ENCODE peak calls at places on chromosomes 13 and 19, in six cellular contexts. J is ovary, R is epithelial cell of esophagus, W is Panc1, I is sigmoid colon, N is astrocyte of the spinal cord. V is an unnamed sample.

GRCh38 chr13:46666727-46667456 is 113.9 kb downstream of the LRCH1 start:
- DNase-seq in J (no peak), R (no peak), W (no peak), I (no peak), N (no peak), V (peak; percentile 33)

GRCh38 chr19:46890423-46891170 is 29.8 kb downstream of the ARHGAP35 start:
- DNase-seq in J (no peak), R (peak; percentile 41), W (peak; percentile 87), I (no peak), N (peak; percentile 76), V (no peak)

GRCh38 chr13:25192936-25193335 is 20.8 kb upstream of the AMER2 start:
- DNase-seq in J (no peak), R (no peak), W (no peak), I (no peak), N (no peak), V (no peak)

GRCh38 chr19:34482380-34483250 is 1.1 kb downstream of the WTIP start:
- DNase-seq in J (peak; percentile 49), R (peak; percentile 51), W (no peak), I (no peak), N (peak; percentile 22), V (no peak)

GRCh38 chr13:105990256-105990958 is 545.1 kb downstream of the EFNB2 start:
- DNase-seq in J (no peak), R (peak; percentile 95), W (no peak), I (no peak), N (peak; percentile 40), V (no peak)

GRCh38 chr13:43377149-43377548 is 353.8 kb downstream of the DNAJC15 start:
- DNase-seq in J (no peak), R (no peak), W (no peak), I (peak; percentile 71), N (no peak), V (no peak)

GRCh38 chr13:36673838-36674326 is at the start of gene SERTM1:
- DNase-seq in J (peak; percentile 44), R (peak; percentile 29), W (no peak), I (no peak), N (peak; percentile 38), V (no peak)

GRCh38 chr19:55537741-55538111 is 793 bp upstream of the SBK2 start:
- DNase-seq in J (no peak), R (no peak), W (no peak), I (no peak), N (no peak), V (no peak)

GRCh38 chr19:45473366-45474190 is 5.8 kb downstream of the FOSB start:
- DNase-seq in J (no peak), R (no peak), W (no peak), I (no peak), N (peak; percentile 14), V (no peak)

GRCh38 chr19:56840452-56841193 is at the start of the genes PEG3 and ZIM2:
- DNase-seq in J (peak; percentile 94), R (no peak), W (no peak), I (peak; percentile 93), N (no peak), V (no peak)

GRCh38 chr13:43232866-43233265 is 209.5 kb downstream of the DNAJC15 start:
- DNase-seq in J (no peak), R (peak; percentile 60), W (no peak), I (no peak), N (peak; percentile 48), V (no peak)

GRCh38 chr19:35349614-35350521 is 2.2 kb downstream of the FFAR1 start:
- DNase-seq in J (no peak), R (no peak), W (no peak), I (peak; percentile 57), N (no peak), V (peak; percentile 34)

GRCh38 chr19:52343548-52343947 is 7.5 kb downstream of the ZNF610 start:
- DNase-seq in J (peak; percentile 39), R (peak; percentile 20), W (no peak), I (peak; percentile 65), N (no peak), V (peak; percentile 45)

GRCh38 chr13:97018029-97018819 is 23.9 kb upstream of the OXGR1 start:
- DNase-seq in J (no peak), R (peak; percentile 64), W (peak; percentile 46), I (no peak), N (peak; percentile 69), V (peak; percentile 53)

GRCh38 chr13:73870970-73871935 is 263.0 kb downstream of the KLF12 start:
- DNase-seq in J (peak; percentile 24), R (peak; percentile 18), W (no peak), I (no peak), N (peak; percentile 95), V (peak; percentile 11)

GRCh38 chr13:111044087-111044830 is 70.9 kb upstream of the ARHGEF7 start:
- DNase-seq in J (no peak), R (no peak), W (no peak), I (no peak), N (no peak), V (no peak)

GRCh38 chr19:42089772-42090171 is 13.8 kb downstream of the ZNF574 start:
- DNase-seq in J (no peak), R (no peak), W (no peak), I (no peak), N (no peak), V (no peak)

GRCh38 chr19:42093505-42093904 is 17.5 kb downstream of the ZNF574 start:
- DNase-seq in J (no peak), R (no peak), W (no peak), I (no peak), N (no peak), V (no peak)

GRCh38 chr19:42090687-42091086 is 14.7 kb downstream of the ZNF574 start:
- DNase-seq in J (no peak), R (no peak), W (no peak), I (no peak), N (no peak), V (peak; percentile 44)

GRCh38 chr19:42091300-42092266 is 15.6 kb downstream of the ZNF574 start:
- DNase-seq in J (no peak), R (peak; percentile 82), W (no peak), I (no peak), N (no peak), V (no peak)

DNA sequence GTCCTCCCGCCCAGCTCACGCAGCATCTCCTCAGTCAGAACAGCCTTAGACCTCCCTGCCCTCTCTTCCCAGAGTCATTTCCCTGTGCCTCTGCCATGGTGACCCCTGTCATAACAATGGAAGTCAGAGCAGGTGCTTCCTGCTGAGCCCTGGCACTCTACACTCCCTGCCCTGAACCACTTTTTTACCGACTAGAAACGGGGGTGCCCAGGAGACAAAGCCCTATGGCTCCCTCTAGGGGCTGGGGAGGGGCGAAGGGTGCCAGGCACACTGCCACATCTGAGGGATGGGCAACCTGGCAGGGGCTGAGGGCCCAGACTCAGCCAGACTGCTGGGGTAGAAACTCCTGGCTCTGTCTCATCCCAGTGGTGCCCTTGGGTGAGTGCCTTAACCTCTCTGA is 16.4 kb downstream of the ZNF574 start:
- DNase-seq in J (no peak), R (peak; percentile 54), W (no peak), I (no peak), N (no peak), V (peak; percentile 50)
- TF ChIP-seq CTCF in J (no peak), R (peak; percentile 84), W (peak; percentile 79), I (no peak), N (peak; percentile 63), V (peak; percentile 57)

GRCh38 chr19:4454621-4454951 is 3.0 kb downstream of the UBXN6 start:
- DNase-seq in J (no peak), R (no peak), W (no peak), I (no peak), N (no peak), V (no peak)

GRCh38 chr19:4455742-4456565 is 1.6 kb downstream of the UBXN6 start:
- DNase-seq in J (peak; percentile 92), R (peak; percentile 16), W (no peak), I (peak; percentile 95), N (peak; percentile 66), V (no peak)

GRCh38 chr19:4452230-4452990 is 5.2 kb downstream of the UBXN6 start:
- DNase-seq in J (no peak), R (no peak), W (no peak), I (no peak), N (no peak), V (no peak)

GRCh38 chr19:4454952-4455738 is 2.4 kb downstream of the UBXN6 start:
- DNase-seq in J (no peak), R (peak; percentile 78), W (no peak), I (no peak), N (peak; percentile 31), V (no peak)

DNA sequence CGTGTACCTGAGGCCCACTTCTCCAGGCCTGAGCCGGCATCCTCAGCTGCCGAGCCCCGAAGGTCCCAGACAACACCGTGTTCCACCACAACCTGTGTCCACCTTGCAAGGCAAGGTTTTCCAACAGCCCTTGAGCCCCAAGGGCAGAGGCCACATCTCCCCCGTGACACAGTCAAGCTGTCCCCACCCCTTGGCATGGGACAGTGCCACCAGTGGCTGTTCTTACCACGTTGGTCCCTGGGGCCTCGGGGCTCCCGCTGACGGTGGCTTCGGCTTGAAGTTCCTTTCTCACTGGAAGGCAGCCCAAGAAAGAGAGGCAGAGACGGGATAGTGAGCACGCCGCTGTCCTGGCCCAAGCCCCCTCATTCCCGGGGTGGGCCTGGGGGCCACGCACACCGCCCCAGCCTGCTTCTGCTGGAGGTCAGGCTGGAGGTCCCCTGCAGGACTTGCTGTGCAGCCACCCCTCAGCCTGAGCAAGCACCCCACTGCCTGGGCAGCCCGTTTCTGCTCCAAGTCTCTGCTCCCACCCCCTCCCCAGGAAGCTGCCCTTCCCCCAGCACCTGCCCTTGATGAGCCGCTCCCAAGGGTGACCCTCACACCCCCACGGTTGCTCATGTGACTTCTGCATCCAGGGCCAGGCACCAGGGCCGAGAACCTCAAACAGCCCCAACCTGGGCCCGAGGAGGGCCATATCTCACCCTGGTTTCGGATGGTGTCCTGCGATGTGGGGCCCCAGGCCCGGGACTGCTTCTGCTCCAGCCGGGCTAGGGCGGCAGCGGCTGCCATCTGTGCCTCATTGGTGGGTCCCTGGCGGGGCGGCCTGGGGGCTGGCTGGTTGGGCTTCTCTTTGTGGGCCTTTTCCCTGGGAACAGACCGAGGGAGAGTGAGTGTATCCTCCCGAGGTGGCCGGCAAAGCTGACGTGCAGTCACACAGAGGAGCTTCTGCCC is 4.1 kb downstream of the UBXN6 start:
- DNase-seq in J (no peak), R (no peak), W (no peak), I (no peak), N (no peak), V (no peak)
- H3K4me3 ChIP-seq in J (no peak overlapping the region), R (no peak overlapping the region), W (no peak overlapping the region), I (no peak overlapping the region), N (no peak overlapping the region), V (no peak overlapping the region)

GRCh38 chr13:72643339-72643989 is 84.0 kb downstream of the MZT1 start:
- DNase-seq in J (no peak), R (peak; percentile 65), W (no peak), I (no peak), N (peak; percentile 44), V (peak; percentile 56)
- TF ChIP-seq CTCF in J (no peak), R (peak; percentile 89), W (peak; percentile 58), I (no peak), N (peak; percentile 78), V (peak; percentile 62)

GRCh38 chr19:10256551-10256950 is 4.5 kb downstream of the MRPL4 start:
- DNase-seq in J (peak; percentile 29), R (no peak), W (no peak), I (no peak), N (no peak), V (no peak)

GRCh38 chr19:10256970-10257615 is 5.1 kb downstream of the MRPL4 start:
- DNase-seq in J (no peak), R (no peak), W (no peak), I (no peak), N (no peak), V (no peak)

GRCh38 chr19:10260141-10260584 is 8.1 kb downstream of the MRPL4 start:
- DNase-seq in J (no peak), R (peak; percentile 96), W (no peak), I (no peak), N (no peak), V (peak; percentile 43)

GRCh38 chr19:10258080-10258710 is 6.2 kb downstream of the MRPL4 start:
- DNase-seq in J (peak; percentile 27), R (no peak), W (no peak), I (no peak), N (no peak), V (no peak)

GRCh38 chr19:10259162-10259905 is 7.3 kb downstream of the MRPL4 start:
- DNase-seq in J (peak; percentile 76), R (peak; percentile 91), W (peak; percentile 46), I (peak; percentile 86), N (peak; percentile 76), V (peak; percentile 95)
- H3K4me3 ChIP-seq in J (no peak overlapping the region), R (no peak overlapping the region), W (no peak overlapping the region), I (no peak overlapping the region), N (no peak overlapping the region), V (no peak overlapping the region)

V was measured in GM12865.